ENCODE peak calls at places on chromosomes 2 and 18, in eight cellular contexts. T, X, V, J, S, R, K and A are unnamed samples.

GRCh38 chr2:240730506-240731326 is 39.0 kb downstream of the AQP12A start:
- DNase-seq in V (no peak), R (no peak), T (no peak), K (no peak), S (no peak), X (no peak), J (no peak), A (no peak)

GRCh38 chr2:133262888-133263287 is 305.4 kb downstream of the NCKAP5 start:
- DNase-seq in J (no peak), K (no peak), V (no peak), R (no peak), S (no peak), T (no peak), X (no peak), A (no peak)

GRCh38 chr2:5401258-5401657 is 290.9 kb upstream of the SOX11 start:
- DNase-seq in R (no peak), V (no peak), T (no peak), K (no peak), X (no peak), J (no peak), S (no peak), A (no peak)

GRCh38 chr2:217326238-217327022 is 466.6 kb upstream of the TNP1 start:
- DNase-seq in T (no peak), K (no peak), X (no peak), S (no peak), R (no peak), V (no peak), J (no peak), A (no peak)

GRCh38 chr2:163155279-163155883 is 316.8 kb upstream of the KCNH7 start:
- DNase-seq in J (peak), K (no peak), S (no peak), R (no peak), X (no peak), V (no peak), T (no peak), A (no peak)

GRCh38 chr2:98027535-98027934 is 31.8 kb upstream of the TMEM131 start:
- DNase-seq in J (no peak), R (no peak), S (no peak), T (no peak), K (no peak), V (no peak), X (no peak), A (no peak)

GRCh38 chr2:128314026-128314347 is 4.7 kb downstream of the HS6ST1 start:
- DNase-seq in R (no peak), K (no peak), S (no peak), J (no peak), X (no peak), T (no peak), V (no peak), A (no peak)

GRCh38 chr2:137968477-137969417 is 4.5 kb downstream of the HNMT start:
- DNase-seq in S (no peak), T (no peak), X (no peak), K (no peak), V (no peak), J (no peak), R (no peak), A (no peak)

GRCh38 chr18:37673196-37673595 is 107.6 kb upstream of the CELF4 start:
- DNase-seq in S (no peak), K (no peak), V (no peak), X (no peak), J (no peak), R (no peak), T (no peak), A (no peak)

GRCh38 chr2:74573747-74574562 is 19.4 kb downstream of the DOK1 start:
- DNase-seq in K (no peak), S (no peak), V (no peak), T (no peak), J (peak), X (no peak), R (no peak), A (no peak)

GRCh38 chr2:215439404-215439803 is 3.5 kb upstream of the FN1 start:
- DNase-seq in S (no peak), T (no peak), V (no peak), K (no peak), J (no peak), X (no peak), R (no peak), A (no peak)

GRCh38 chr2:28209864-28210263 is 182.8 kb upstream of the FOSL2 start:
- DNase-seq in R (no peak), S (no peak), J (no peak), V (no peak), X (no peak), T (no peak), K (no peak), A (no peak)
- H3K27ac ChIP-seq in R (no peak), S (no peak), J (no peak), V (no peak), X (no peak), T (no peak), K (no peak), A (no peak)

DNA sequence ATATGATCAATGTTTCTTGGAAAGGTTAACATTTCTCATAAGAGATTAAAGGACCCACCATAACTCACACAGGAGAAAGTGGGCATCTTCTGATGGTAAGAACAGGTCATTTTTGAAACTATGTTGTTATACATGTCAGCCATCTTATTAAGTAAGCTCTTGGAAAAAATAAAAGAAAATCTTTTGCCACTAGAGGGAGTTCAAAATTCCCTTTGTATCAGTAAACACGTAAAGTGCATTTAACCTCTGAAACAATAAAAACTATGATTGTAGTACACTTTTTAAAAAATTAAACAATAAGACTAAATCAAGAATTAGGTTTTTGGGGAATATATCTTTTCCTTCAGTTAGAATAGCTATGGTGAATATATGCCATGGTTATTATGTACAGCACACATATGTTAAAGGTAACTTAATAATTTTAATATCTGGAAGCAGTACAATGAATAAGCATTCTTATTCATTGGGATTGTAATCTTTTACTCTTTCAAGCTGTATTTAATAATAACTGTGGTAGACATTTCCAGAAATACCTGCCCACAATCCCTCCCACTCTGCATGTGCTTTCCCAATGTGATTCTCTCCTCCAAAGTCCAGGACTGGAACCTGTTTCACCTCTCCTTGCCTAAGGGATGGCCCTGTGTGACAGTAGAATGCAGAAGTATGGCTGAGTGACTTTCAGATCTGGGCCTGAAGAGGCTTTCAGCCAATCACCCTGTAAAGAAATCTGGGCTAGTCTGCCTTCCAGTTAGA is 64.2 kb downstream of the RBMS1 start:
- DNase-seq in J (peak), S (no peak), T (no peak), X (no peak), K (no peak), V (no peak), R (no peak), A (no peak)
- H3K27ac ChIP-seq in J (peak), S (peak), T (peak), X (no peak), K (no peak), V (peak), R (peak), A (no peak)

GRCh38 chr2:54100772-54101171 is 14.6 kb upstream of the ACYP2 start:
- DNase-seq in X (no peak), J (no peak), R (no peak), K (no peak), T (no peak), S (no peak), V (no peak), A (no peak)

GRCh38 chr2:54103454-54104314 is 11.7 kb upstream of the ACYP2 start:
- DNase-seq in J (peak), T (peak), S (no peak), R (peak), X (peak), K (no peak), V (peak), A (no peak)

GRCh38 chr2:54099834-54100595 is 15.4 kb upstream of the ACYP2 start:
- DNase-seq in K (no peak), S (no peak), T (no peak), J (no peak), R (no peak), V (no peak), X (no peak), A (no peak)

GRCh38 chr2:54097124-54097523 is 18.3 kb upstream of the ACYP2 start:
- DNase-seq in V (no peak), T (no peak), R (no peak), K (no peak), S (no peak), J (no peak), X (no peak), A (no peak)

DNA sequence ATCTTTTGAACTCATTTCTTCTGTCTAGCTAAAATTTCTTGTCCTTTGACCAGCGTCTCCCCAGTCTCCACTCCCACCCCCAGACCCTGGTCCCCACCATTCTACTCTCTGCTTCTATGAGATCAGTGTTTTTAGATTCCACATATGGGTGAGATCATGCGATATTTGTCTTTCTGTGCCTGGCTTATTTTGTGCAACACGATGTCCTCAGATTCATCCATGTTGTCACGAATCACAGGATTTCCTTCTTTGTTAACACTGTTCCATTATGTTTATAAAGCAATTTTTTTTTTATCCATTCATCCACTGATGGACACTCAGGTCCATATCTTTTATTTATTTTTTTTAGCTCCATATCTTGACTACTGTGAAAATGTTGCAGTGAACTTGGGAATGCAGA is 16.0 kb upstream of the ACYP2 start:
- DNase-seq in K (no peak), V (no peak), J (no peak), X (no peak), T (no peak), R (no peak), S (no peak), A (no peak)
- H3K27ac ChIP-seq in K (no peak), V (no peak), J (no peak), X (no peak), T (no peak), R (no peak), S (no peak), A (no peak)

GRCh38 chr2:235021752-235022151 is 69.9 kb downstream of the SH3BP4 start:
- DNase-seq in J (peak), R (no peak), X (no peak), K (no peak), S (no peak), T (no peak), V (no peak), A (no peak)
- H3K27ac ChIP-seq in J (peak), R (no peak), X (no peak), K (no peak), S (no peak), T (peak), V (no peak), A (no peak)

GRCh38 chr2:237724811-237725478 is 73.6 kb upstream of the RBM44 start:
- DNase-seq in S (no peak), K (no peak), J (no peak), R (no peak), V (no peak), X (peak), T (no peak), A (no peak)

GRCh38 chr2:237723023-237723422 is 75.6 kb upstream of the RBM44 start:
- DNase-seq in R (no peak), S (no peak), K (no peak), T (no peak), V (no peak), J (no peak), X (no peak), A (no peak)

GRCh38 chr2:237721828-237722227 is 76.8 kb upstream of the RBM44 start:
- DNase-seq in S (no peak), T (no peak), J (no peak), X (no peak), K (no peak), R (no peak), V (no peak), A (no peak)

GRCh38 chr2:237722616-237723015 is 76.0 kb upstream of the RBM44 start:
- DNase-seq in X (no peak), T (no peak), J (no peak), S (no peak), V (no peak), K (no peak), R (no peak), A (no peak)

GRCh38 chr2:237723613-237724012 is 75.0 kb upstream of the RBM44 start:
- DNase-seq in R (no peak), T (no peak), J (peak), K (no peak), X (no peak), S (no peak), V (no peak), A (no peak)
- H3K27ac ChIP-seq in R (no peak), T (no peak), J (no peak), K (no peak), X (no peak), S (no peak), V (no peak), A (no peak)

GRCh38 chr18:49524349-49524748 is 37.3 kb upstream of the C18orf32 start:
- DNase-seq in R (no peak), J (no peak), V (no peak), K (no peak), X (no peak), S (no peak), T (no peak), A (no peak)

GRCh38 chr18:49520661-49521145 is 33.7 kb upstream of the C18orf32 start:
- DNase-seq in S (no peak), R (no peak), J (peak), T (no peak), V (no peak), X (no peak), K (no peak), A (no peak)

GRCh38 chr18:49519041-49519971 is 32.3 kb upstream of the C18orf32 start:
- DNase-seq in R (no peak), X (no peak), J (no peak), S (no peak), T (no peak), V (no peak), K (no peak), A (no peak)

GRCh38 chr18:49524951-49525350 is 36.9 kb upstream of the LIPG start:
- DNase-seq in V (no peak), X (no peak), S (no peak), K (no peak), J (no peak), T (no peak), R (no peak), A (no peak)

GRCh38 chr18:49521251-49521650 is 34.2 kb upstream of the C18orf32 start:
- DNase-seq in T (no peak), V (no peak), J (no peak), X (no peak), R (no peak), K (no peak), S (no peak), A (no peak)
- H3K27ac ChIP-seq in T (no peak), V (no peak), J (no peak), X (no peak), R (no peak), K (no peak), S (no peak), A (no peak)

GRCh38 chr2:56613917-56614316 is 430.1 kb downstream of the CCDC85A start:
- DNase-seq in X (no peak), J (no peak), V (no peak), R (no peak), K (no peak), S (no peak), T (no peak), A (no peak)

GRCh38 chr2:56613254-56613653 is 429.5 kb downstream of the CCDC85A start:
- DNase-seq in T (no peak), J (no peak), S (no peak), R (no peak), K (no peak), X (no peak), V (no peak), A (no peak)

DNA sequence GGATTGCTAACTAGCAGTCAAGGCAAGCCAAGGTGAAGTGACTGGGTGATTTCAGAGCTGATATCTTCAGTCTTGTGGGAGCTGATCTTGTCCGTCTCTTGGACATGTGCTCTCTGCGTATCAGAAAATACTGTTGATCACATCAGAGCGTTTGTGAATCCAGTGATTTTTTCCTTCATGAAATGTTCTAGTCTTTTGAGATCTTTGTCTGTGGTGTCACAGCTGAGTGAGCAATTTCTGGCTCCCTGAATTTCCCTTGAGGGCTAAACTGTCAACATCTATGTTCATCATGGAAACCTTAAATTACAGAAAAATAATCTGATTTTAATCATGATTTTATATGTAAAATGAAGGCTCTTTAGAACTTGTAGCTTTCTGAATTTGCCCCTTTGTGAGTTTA is 432.0 kb downstream of the CCDC85A start:
- DNase-seq in X (no peak), K (no peak), S (no peak), T (no peak), V (no peak), J (no peak), R (no peak), A (no peak)
- H3K27ac ChIP-seq in X (no peak), K (no peak), S (no peak), T (no peak), V (no peak), J (no peak), R (no peak), A (no peak)

GRCh38 chr2:225056330-225057073 is 14.2 kb upstream of the DOCK10 start:
- DNase-seq in K (no peak), T (no peak), J (peak), V (no peak), S (no peak), R (no peak), X (no peak), A (no peak)
- H3K27ac ChIP-seq in K (no peak), T (no peak), J (no peak), V (no peak), S (no peak), R (peak), X (no peak), A (no peak)

DNA sequence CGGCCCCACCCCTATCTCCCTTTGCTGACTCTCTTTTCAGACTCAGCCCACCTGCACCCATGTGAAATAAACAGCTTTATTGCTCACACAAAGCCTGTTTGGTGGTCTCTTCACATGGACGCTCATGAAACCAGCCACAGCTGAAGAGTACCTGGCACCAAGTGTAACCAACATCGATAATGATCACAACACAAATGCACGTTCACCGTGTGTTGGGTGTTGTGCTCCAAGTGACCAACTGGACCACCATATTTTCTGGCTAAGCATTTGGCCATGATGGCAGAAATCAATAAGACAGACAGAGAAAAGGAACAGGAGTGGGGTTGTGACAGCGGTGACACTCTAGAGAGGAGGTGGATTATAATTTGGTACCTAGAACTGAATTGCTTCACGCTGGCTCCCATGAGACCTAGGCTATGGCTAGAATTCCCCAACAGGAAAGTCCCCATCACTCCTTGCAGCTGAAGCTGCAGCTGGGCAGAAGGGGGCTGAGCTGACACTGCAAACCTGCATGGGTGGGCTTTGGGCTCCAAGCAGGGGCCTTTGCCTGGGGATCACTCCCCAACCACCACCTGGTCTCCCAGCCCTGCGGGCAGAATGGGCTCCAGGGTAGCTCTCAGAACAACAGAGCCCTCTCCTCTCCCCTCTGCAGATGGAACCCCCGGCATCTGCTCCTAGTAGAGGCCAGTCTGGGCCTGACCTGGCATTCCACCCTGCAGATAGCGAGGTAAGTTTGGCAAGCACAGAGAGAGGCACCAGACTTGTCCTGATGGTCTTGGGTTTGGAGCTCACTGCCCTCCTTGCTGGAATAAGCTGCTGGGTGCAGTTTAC is 14.6 kb upstream of the LRRFIP1 start:
- DNase-seq in J (no peak), K (no peak), T (no peak), V (no peak), X (no peak), R (no peak), S (no peak), A (no peak)
- H3K27ac ChIP-seq in J (no peak), K (no peak), T (peak), V (no peak), X (peak), R (no peak), S (no peak), A (no peak)